ENCODE peak calls at places on chromosomes 4 and X, in six cellular contexts. One of them, this sample, is unnamed.

GRCh38 chrX:39174761-39175417 is 373.6 kb downstream of the MID1IP1 start:
- DNase-seq in naive thymus-derived CD8-positive, alpha-beta T cell: peak
- DNase-seq in HFF-Myc: no peak
- DNase-seq in GM04504: no peak
- DNase-seq in activated T-cell treated with anti-CD3 and anti-CD28 coated beads for 1 hour: no peak
- DNase-seq in globus pallidus: no peak
- DNase-seq in this sample: no peak

GRCh38 chrX:149513713-149514427 is 8.8 kb upstream of the IDS start:
- DNase-seq in naive thymus-derived CD8-positive, alpha-beta T cell: no peak
- DNase-seq in HFF-Myc: no peak
- DNase-seq in GM04504: no peak
- DNase-seq in activated T-cell treated with anti-CD3 and anti-CD28 coated beads for 1 hour: no peak
- DNase-seq in globus pallidus: no peak
- DNase-seq in this sample: no peak

GRCh38 chr4:175560628-175561027 is 251.4 kb downstream of the GPM6A start:
- DNase-seq in naive thymus-derived CD8-positive, alpha-beta T cell: no peak
- DNase-seq in HFF-Myc: no peak
- DNase-seq in GM04504: peak
- DNase-seq in activated T-cell treated with anti-CD3 and anti-CD28 coated beads for 1 hour: no peak
- DNase-seq in globus pallidus: peak
- DNase-seq in this sample: no peak

GRCh38 chrX:123878177-123878576 is 18.3 kb downstream of the XIAP start:
- DNase-seq in naive thymus-derived CD8-positive, alpha-beta T cell: no peak
- DNase-seq in HFF-Myc: no peak
- DNase-seq in GM04504: no peak
- DNase-seq in activated T-cell treated with anti-CD3 and anti-CD28 coated beads for 1 hour: no peak
- DNase-seq in globus pallidus: no peak
- DNase-seq in this sample: no peak

GRCh38 chrX:38864165-38864564 is 62.9 kb downstream of the MID1IP1 start:
- DNase-seq in naive thymus-derived CD8-positive, alpha-beta T cell: no peak
- DNase-seq in HFF-Myc: no peak
- DNase-seq in GM04504: no peak
- DNase-seq in activated T-cell treated with anti-CD3 and anti-CD28 coated beads for 1 hour: no peak
- DNase-seq in globus pallidus: no peak
- DNase-seq in this sample: no peak

GRCh38 chr4:41358626-41359025 is 101.9 kb downstream of the UCHL1 start:
- DNase-seq in naive thymus-derived CD8-positive, alpha-beta T cell: no peak
- DNase-seq in HFF-Myc: no peak
- DNase-seq in GM04504: no peak
- DNase-seq in activated T-cell treated with anti-CD3 and anti-CD28 coated beads for 1 hour: no peak
- DNase-seq in globus pallidus: no peak
- DNase-seq in this sample: no peak

GRCh38 chr4:56684320-56684719 is 3.2 kb upstream of the HOPX start:
- DNase-seq in naive thymus-derived CD8-positive, alpha-beta T cell: no peak
- DNase-seq in HFF-Myc: peak
- DNase-seq in GM04504: no peak
- DNase-seq in activated T-cell treated with anti-CD3 and anti-CD28 coated beads for 1 hour: no peak
- DNase-seq in globus pallidus: no peak
- DNase-seq in this sample: no peak

GRCh38 chrX:115284877-115285276 is 4.6 kb upstream of the LUZP4 start:
- DNase-seq in naive thymus-derived CD8-positive, alpha-beta T cell: no peak
- DNase-seq in HFF-Myc: no peak
- DNase-seq in GM04504: peak
- DNase-seq in activated T-cell treated with anti-CD3 and anti-CD28 coated beads for 1 hour: no peak
- DNase-seq in globus pallidus: no peak
- DNase-seq in this sample: no peak

GRCh38 chrX:39953879-39954278 is 143.9 kb downstream of the BCOR start:
- DNase-seq in naive thymus-derived CD8-positive, alpha-beta T cell: no peak
- DNase-seq in HFF-Myc: no peak
- DNase-seq in GM04504: no peak
- DNase-seq in activated T-cell treated with anti-CD3 and anti-CD28 coated beads for 1 hour: no peak
- DNase-seq in globus pallidus: no peak
- DNase-seq in this sample: peak

GRCh38 chr4:169050308-169050707 is 40.3 kb upstream of the CBR4 start:
- DNase-seq in naive thymus-derived CD8-positive, alpha-beta T cell: no peak
- DNase-seq in HFF-Myc: no peak
- DNase-seq in GM04504: no peak
- DNase-seq in activated T-cell treated with anti-CD3 and anti-CD28 coated beads for 1 hour: no peak
- DNase-seq in globus pallidus: no peak
- DNase-seq in this sample: no peak

GRCh38 chrX:323721-324628 is 5.4 kb upstream of the GTPBP6 start:
- DNase-seq in naive thymus-derived CD8-positive, alpha-beta T cell: peak
- DNase-seq in HFF-Myc: no peak
- DNase-seq in GM04504: no peak
- DNase-seq in activated T-cell treated with anti-CD3 and anti-CD28 coated beads for 1 hour: no peak
- DNase-seq in globus pallidus: no peak
- DNase-seq in this sample: no peak

GRCh38 chr4:180028682-180029081 is 2214.5 kb upstream of the TENM3 start:
- DNase-seq in naive thymus-derived CD8-positive, alpha-beta T cell: peak
- DNase-seq in HFF-Myc: no peak
- DNase-seq in GM04504: no peak
- DNase-seq in activated T-cell treated with anti-CD3 and anti-CD28 coated beads for 1 hour: no peak
- DNase-seq in globus pallidus: peak
- DNase-seq in this sample: no peak

GRCh38 chrX:69424910-69425309 is 79.2 kb upstream of the NALF2 start:
- DNase-seq in naive thymus-derived CD8-positive, alpha-beta T cell: no peak
- DNase-seq in HFF-Myc: no peak
- DNase-seq in GM04504: no peak
- DNase-seq in activated T-cell treated with anti-CD3 and anti-CD28 coated beads for 1 hour: no peak
- DNase-seq in globus pallidus: no peak
- DNase-seq in this sample: no peak

GRCh38 chr4:104138154-104138553 is 356.5 kb downstream of the CXXC4 start:
- DNase-seq in naive thymus-derived CD8-positive, alpha-beta T cell: no peak
- DNase-seq in HFF-Myc: no peak
- DNase-seq in GM04504: no peak
- DNase-seq in activated T-cell treated with anti-CD3 and anti-CD28 coated beads for 1 hour: no peak
- DNase-seq in globus pallidus: no peak
- DNase-seq in this sample: no peak

GRCh38 chrX:54479471-54480122 is 16.4 kb downstream of the FGD1 start:
- DNase-seq in naive thymus-derived CD8-positive, alpha-beta T cell: no peak
- DNase-seq in HFF-Myc: no peak
- DNase-seq in GM04504: no peak
- DNase-seq in activated T-cell treated with anti-CD3 and anti-CD28 coated beads for 1 hour: no peak
- DNase-seq in globus pallidus: no peak
- DNase-seq in this sample: no peak

GRCh38 chr4:71441186-71442169 is 102.7 kb downstream of the SLC4A4 start:
- DNase-seq in naive thymus-derived CD8-positive, alpha-beta T cell: no peak
- DNase-seq in HFF-Myc: peak
- DNase-seq in GM04504: peak
- DNase-seq in activated T-cell treated with anti-CD3 and anti-CD28 coated beads for 1 hour: no peak
- DNase-seq in globus pallidus: no peak
- DNase-seq in this sample: no peak

GRCh38 chr4:85475631-85476233 is 782 bp downstream of the ARHGAP24 start:
- DNase-seq in naive thymus-derived CD8-positive, alpha-beta T cell: no peak
- DNase-seq in HFF-Myc: no peak
- DNase-seq in GM04504: no peak
- DNase-seq in activated T-cell treated with anti-CD3 and anti-CD28 coated beads for 1 hour: no peak
- DNase-seq in globus pallidus: peak
- DNase-seq in this sample: no peak

GRCh38 chr4:23441670-23442069 is 448.2 kb downstream of the PPARGC1A start:
- DNase-seq in naive thymus-derived CD8-positive, alpha-beta T cell: no peak
- DNase-seq in HFF-Myc: no peak
- DNase-seq in GM04504: no peak
- DNase-seq in activated T-cell treated with anti-CD3 and anti-CD28 coated beads for 1 hour: no peak
- DNase-seq in globus pallidus: no peak
- DNase-seq in this sample: no peak

GRCh38 chrX:140066262-140066661 is 100.9 kb upstream of the CXorf66 start:
- DNase-seq in naive thymus-derived CD8-positive, alpha-beta T cell: no peak
- DNase-seq in HFF-Myc: no peak
- DNase-seq in GM04504: no peak
- DNase-seq in activated T-cell treated with anti-CD3 and anti-CD28 coated beads for 1 hour: no peak
- DNase-seq in globus pallidus: no peak
- DNase-seq in this sample: no peak

GRCh38 chrX:149248073-149248625 is 257.0 kb downstream of the IDS start:
- DNase-seq in naive thymus-derived CD8-positive, alpha-beta T cell: no peak
- DNase-seq in HFF-Myc: no peak
- DNase-seq in GM04504: no peak
- DNase-seq in activated T-cell treated with anti-CD3 and anti-CD28 coated beads for 1 hour: no peak
- DNase-seq in globus pallidus: no peak
- DNase-seq in this sample: no peak

GRCh38 chr4:4549534-4549933 is 7.7 kb upstream of the STX18 start:
- DNase-seq in naive thymus-derived CD8-positive, alpha-beta T cell: no peak
- DNase-seq in HFF-Myc: no peak
- DNase-seq in GM04504: no peak
- DNase-seq in activated T-cell treated with anti-CD3 and anti-CD28 coated beads for 1 hour: no peak
- DNase-seq in globus pallidus: no peak
- DNase-seq in this sample: no peak

GRCh38 chr4:4990857-4991540 is 28.3 kb downstream of the CYTL1 start:
- DNase-seq in naive thymus-derived CD8-positive, alpha-beta T cell: no peak
- DNase-seq in HFF-Myc: peak
- DNase-seq in GM04504: peak
- DNase-seq in activated T-cell treated with anti-CD3 and anti-CD28 coated beads for 1 hour: no peak
- DNase-seq in globus pallidus: peak
- DNase-seq in this sample: peak

GRCh38 chrX:39983715-39984114 is 114.0 kb downstream of the BCOR start:
- DNase-seq in naive thymus-derived CD8-positive, alpha-beta T cell: no peak
- DNase-seq in HFF-Myc: no peak
- DNase-seq in GM04504: peak
- DNase-seq in activated T-cell treated with anti-CD3 and anti-CD28 coated beads for 1 hour: no peak
- DNase-seq in globus pallidus: no peak
- DNase-seq in this sample: no peak

GRCh38 chrX:153725039-153725831 is 579 bp downstream of the ABCD1 start:
- DNase-seq in naive thymus-derived CD8-positive, alpha-beta T cell: no peak
- DNase-seq in HFF-Myc: no peak
- DNase-seq in GM04504: no peak
- DNase-seq in activated T-cell treated with anti-CD3 and anti-CD28 coated beads for 1 hour: no peak
- DNase-seq in globus pallidus: no peak
- DNase-seq in this sample: no peak

GRCh38 chr4:163350672-163351071 is 7.0 kb downstream of the NPY5R start:
- DNase-seq in naive thymus-derived CD8-positive, alpha-beta T cell: no peak
- DNase-seq in HFF-Myc: no peak
- DNase-seq in GM04504: no peak
- DNase-seq in activated T-cell treated with anti-CD3 and anti-CD28 coated beads for 1 hour: no peak
- DNase-seq in globus pallidus: no peak
- DNase-seq in this sample: no peak

GRCh38 chr4:11729548-11729947 is 300.9 kb upstream of the HS3ST1 start:
- DNase-seq in naive thymus-derived CD8-positive, alpha-beta T cell: no peak
- DNase-seq in HFF-Myc: no peak
- DNase-seq in GM04504: no peak
- DNase-seq in activated T-cell treated with anti-CD3 and anti-CD28 coated beads for 1 hour: no peak
- DNase-seq in globus pallidus: no peak
- DNase-seq in this sample: no peak

GRCh38 chr4:37966044-37966443 is 5.8 kb downstream of the PTTG2 start:
- DNase-seq in naive thymus-derived CD8-positive, alpha-beta T cell: no peak
- DNase-seq in HFF-Myc: no peak
- DNase-seq in GM04504: no peak
- DNase-seq in activated T-cell treated with anti-CD3 and anti-CD28 coated beads for 1 hour: no peak
- DNase-seq in globus pallidus: no peak
- DNase-seq in this sample: no peak

GRCh38 chr4:76926841-76927240 is 22.7 kb upstream of the SEPTIN11 start:
- DNase-seq in naive thymus-derived CD8-positive, alpha-beta T cell: no peak
- DNase-seq in HFF-Myc: no peak
- DNase-seq in GM04504: no peak
- DNase-seq in activated T-cell treated with anti-CD3 and anti-CD28 coated beads for 1 hour: no peak
- DNase-seq in globus pallidus: no peak
- DNase-seq in this sample: no peak

GRCh38 chr4:155599596-155599995 is 67.1 kb upstream of the GUCY1A1 start:
- DNase-seq in naive thymus-derived CD8-positive, alpha-beta T cell: no peak
- DNase-seq in HFF-Myc: no peak
- DNase-seq in GM04504: no peak
- DNase-seq in activated T-cell treated with anti-CD3 and anti-CD28 coated beads for 1 hour: no peak
- DNase-seq in globus pallidus: no peak
- DNase-seq in this sample: no peak

GRCh38 chrX:3815896-3816664 is 102.6 kb upstream of the PRKX start:
- DNase-seq in naive thymus-derived CD8-positive, alpha-beta T cell: peak
- DNase-seq in HFF-Myc: no peak
- DNase-seq in GM04504: peak
- DNase-seq in activated T-cell treated with anti-CD3 and anti-CD28 coated beads for 1 hour: peak
- DNase-seq in globus pallidus: no peak
- DNase-seq in this sample: peak

GRCh38 chr4:116668190-116668589 is 417.2 kb downstream of the TRAM1L1 start:
- DNase-seq in naive thymus-derived CD8-positive, alpha-beta T cell: no peak
- DNase-seq in HFF-Myc: no peak
- DNase-seq in GM04504: no peak
- DNase-seq in activated T-cell treated with anti-CD3 and anti-CD28 coated beads for 1 hour: no peak
- DNase-seq in globus pallidus: no peak
- DNase-seq in this sample: no peak

GRCh38 chrX:103254171-103254824 is 657 bp downstream of the TCEAL8 start:
- DNase-seq in naive thymus-derived CD8-positive, alpha-beta T cell: peak
- DNase-seq in HFF-Myc: peak
- DNase-seq in GM04504: peak
- DNase-seq in activated T-cell treated with anti-CD3 and anti-CD28 coated beads for 1 hour: no peak
- DNase-seq in globus pallidus: peak
- DNase-seq in this sample: no peak

GRCh38 chr4:1285790-1286553 is 3.7 kb upstream of the MAEA start:
- DNase-seq in naive thymus-derived CD8-positive, alpha-beta T cell: peak
- DNase-seq in HFF-Myc: no peak
- DNase-seq in GM04504: no peak
- DNase-seq in activated T-cell treated with anti-CD3 and anti-CD28 coated beads for 1 hour: no peak
- DNase-seq in globus pallidus: no peak
- DNase-seq in this sample: no peak

GRCh38 chr4:168636506-168637176 is 139.8 kb downstream of the PALLD start:
- DNase-seq in naive thymus-derived CD8-positive, alpha-beta T cell: no peak
- DNase-seq in HFF-Myc: no peak
- DNase-seq in GM04504: peak
- DNase-seq in activated T-cell treated with anti-CD3 and anti-CD28 coated beads for 1 hour: no peak
- DNase-seq in globus pallidus: no peak
- DNase-seq in this sample: no peak

GRCh38 chrX:103376979-103377324 is 614 bp downstream of the BEX3 start:
- DNase-seq in naive thymus-derived CD8-positive, alpha-beta T cell: no peak
- DNase-seq in HFF-Myc: no peak
- DNase-seq in GM04504: no peak
- DNase-seq in activated T-cell treated with anti-CD3 and anti-CD28 coated beads for 1 hour: no peak
- DNase-seq in globus pallidus: no peak
- DNase-seq in this sample: no peak